ENCODE peak calls at places on chromosomes 3 and 15, in eight cellular contexts. L, Y, X, C, R, P, K and H are unnamed samples.

GRCh38 chr3:168885028-168885427 is 778.5 kb downstream of the MECOM start:
- DNase-seq in R (no peak), X (peak; percentile 17), K (no peak), C (no peak), Y (no peak), P (no peak), L (peak; percentile 94), H (no peak)

GRCh38 chr3:50672656-50673055 is 2.1 kb upstream of the DOCK3 start:
- DNase-seq in K (no peak), R (no peak), P (no peak), X (no peak), L (no peak), C (no peak), Y (no peak), H (no peak)

GRCh38 chr3:149604125-149604851 is 53.5 kb downstream of the WWTR1 start:
- DNase-seq in R (no peak), X (no peak), P (no peak), Y (no peak), C (no peak), L (no peak), K (peak; percentile 79), H (no peak)

GRCh38 chr3:10185804-10186762 is 21.4 kb downstream of the IRAK2 start:
- DNase-seq in K (no peak), L (peak; percentile 74), R (no peak), C (no peak), X (peak; percentile 80), Y (peak; percentile 50), P (no peak), H (no peak)

GRCh38 chr3:189188466-189188865 is 16.7 kb downstream of the TPRG1 start:
- DNase-seq in Y (no peak), K (no peak), R (no peak), L (peak; percentile 71), C (peak; percentile 19), P (peak; percentile 66), X (peak; percentile 92), H (no peak)

GRCh38 chr3:72077473-72078259 is 292.7 kb upstream of the PROK2 start:
- DNase-seq in Y (no peak), R (no peak), P (no peak), K (no peak), L (no peak), C (no peak), X (no peak), H (no peak)

GRCh38 chr3:4290272-4290893 is 12.8 kb upstream of the SETMAR start:
- DNase-seq in K (peak; percentile 58), L (peak; percentile 18), X (peak; percentile 66), P (peak; percentile 45), R (no peak), Y (peak; percentile 42), C (peak; percentile 45), H (peak; percentile 51)

GRCh38 chr3:72246685-72247084 is 461.7 kb upstream of the PROK2 start:
- DNase-seq in C (no peak), X (no peak), Y (no peak), K (no peak), L (no peak), R (no peak), P (no peak), H (no peak)

GRCh38 chr3:138507524-138507923 is 73.1 kb downstream of the ESYT3 start:
- DNase-seq in K (no peak), Y (no peak), X (no peak), P (no peak), C (no peak), L (no peak), R (no peak), H (no peak)

GRCh38 chr3:66236281-66236680 is 15.5 kb downstream of the SLC25A26 start:
- DNase-seq in C (no peak), P (peak; percentile 15), X (peak; percentile 43), Y (no peak), R (no peak), L (no peak), K (peak; percentile 58), H (no peak)

GRCh38 chr15:83673385-83673784 is 19.5 kb downstream of the ADAMTSL3 start:
- DNase-seq in C (no peak), X (no peak), P (no peak), Y (no peak), K (no peak), L (no peak), R (no peak), H (no peak)

GRCh38 chr3:184259878-184260570 is 1.3 kb downstream of the CAMK2N2 start:
- DNase-seq in L (no peak), X (peak; percentile 44), Y (peak; percentile 53), C (peak; percentile 63), K (peak; percentile 82), R (no peak), P (peak; percentile 80), H (peak; percentile 37)

GRCh38 chr3:172461530-172462138 is 13.4 kb upstream of the GHSR start:
- DNase-seq in L (no peak), P (peak; percentile 48), X (peak; percentile 46), C (no peak), R (no peak), K (no peak), Y (peak; percentile 33), H (peak; percentile 18)

GRCh38 chr15:39465843-39466242 is 115.0 kb upstream of the THBS1 start:
- DNase-seq in K (no peak), X (no peak), L (no peak), Y (no peak), P (no peak), C (no peak), R (no peak), H (no peak)

GRCh38 chr3:183341545-183342288 is 86.7 kb downstream of the MCF2L2 start:
- DNase-seq in Y (no peak), X (no peak), K (no peak), P (no peak), R (no peak), C (no peak), L (no peak), H (no peak)

GRCh38 chr15:57111002-57111401 is 192.6 kb downstream of the TCF12 start:
- DNase-seq in C (no peak), Y (no peak), R (no peak), L (no peak), X (no peak), P (no peak), K (no peak), H (no peak)

GRCh38 chr3:193842029-193842782 is 249.2 kb downstream of the OPA1 start:
- DNase-seq in K (peak; percentile 35), Y (no peak), X (no peak), L (no peak), C (no peak), R (no peak), P (no peak), H (no peak)

DNA sequence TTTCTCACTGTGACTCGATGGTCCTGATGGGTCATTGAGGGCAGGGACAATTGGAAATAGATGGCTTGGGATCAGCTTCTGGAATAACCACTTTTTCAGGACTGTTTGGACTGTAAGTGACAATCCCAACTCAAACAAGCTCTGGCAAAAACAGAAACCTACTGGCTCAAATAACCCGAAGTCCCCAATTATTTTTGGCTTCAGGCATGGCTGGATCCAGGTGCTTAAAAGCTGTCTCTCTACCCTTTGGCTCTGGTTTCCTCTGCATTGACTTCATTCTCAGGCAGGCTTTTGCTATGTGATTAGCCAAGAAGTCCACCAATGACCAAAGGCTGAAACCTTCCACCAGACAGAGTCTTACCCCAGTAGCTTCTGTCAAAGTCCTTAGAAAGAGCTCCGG is 92.9 kb upstream of the PRR23E start:
- DNase-seq in K (no peak), C (no peak), Y (no peak), X (no peak), P (no peak), R (no peak), L (no peak), H (no peak)
- H3K27me3 ChIP-seq in K (no peaks in the 10 kb centered on the region), C (no peaks in the 10 kb centered on the region), Y (no peaks in the 10 kb centered on the region), X (no peaks in the 10 kb centered on the region), P (no peaks in the 10 kb centered on the region), R (no peaks in the 10 kb centered on the region), L (no peaks in the 10 kb centered on the region), H (no peaks in the 10 kb centered on the region)

GRCh38 chr15:96093063-96093462 is 237.4 kb upstream of the NR2F2 start:
- DNase-seq in C (no peak), X (no peak), K (no peak), L (peak; percentile 12), P (no peak), R (no peak), Y (no peak), H (no peak)
- H3K27ac ChIP-seq in C (no peak overlapping the region), X (no peak overlapping the region), K (no peak overlapping the region), L (no peak overlapping the region), P (no peak overlapping the region), R (no peak overlapping the region), Y (no peak overlapping the region), H (no peak overlapping the region)

GRCh38 chr3:147380271-147380995 is 25.9 kb downstream of the ZIC4 start:
- DNase-seq in X (no peak), K (no peak), L (no peak), C (no peak), Y (no peak), P (no peak), R (no peak), H (no peak)

GRCh38 chr3:147380996-147381376 is 25.4 kb downstream of the ZIC4 start:
- DNase-seq in X (no peak), C (no peak), L (no peak), K (no peak), P (no peak), Y (no peak), R (no peak), H (no peak)

GRCh38 chr3:147383617-147384016 is 22.7 kb downstream of the ZIC4 start:
- DNase-seq in K (peak; percentile 75), C (no peak), P (no peak), R (no peak), X (no peak), L (no peak), Y (no peak), H (no peak)

GRCh38 chr3:147379651-147380050 is 26.7 kb downstream of the ZIC4 start:
- DNase-seq in K (no peak), P (no peak), X (no peak), L (no peak), Y (no peak), R (no peak), C (no peak), H (no peak)

DNA sequence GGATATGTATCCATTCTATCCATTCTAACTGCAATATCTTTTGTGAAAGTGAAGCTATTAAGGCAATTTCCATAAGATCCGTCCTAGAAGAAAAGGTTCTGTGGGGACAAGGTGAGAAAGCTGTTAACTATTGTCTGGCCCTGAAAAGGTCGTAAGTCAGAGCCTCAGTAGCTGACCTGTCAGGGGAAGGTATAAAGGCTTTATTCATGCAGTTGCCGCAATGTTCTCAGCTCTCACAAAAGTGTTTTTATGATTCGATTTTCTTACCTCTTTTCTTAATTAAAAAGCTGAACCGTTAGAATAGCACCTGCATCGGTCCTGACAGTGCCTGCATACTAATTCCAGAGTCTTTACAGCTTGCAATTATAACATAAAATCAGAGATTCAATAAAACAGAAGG is 24.7 kb downstream of the ZIC4 start:
- DNase-seq in L (no peak), R (no peak), C (no peak), P (no peak), Y (no peak), X (no peak), K (no peak), H (no peak)
- H3K27me3 ChIP-seq in L (peaks cover 79% of the 10 kb centered on the region), R (peaks cover 100% of the 10 kb centered on the region), C (no peaks in the 10 kb centered on the region), P (peaks cover 99% of the 10 kb centered on the region), Y (peaks cover 5% of the 10 kb centered on the region), X (peaks cover 100% of the 10 kb centered on the region), K (peaks cover 100% of the 10 kb centered on the region), H (peaks cover 57% of the 10 kb centered on the region)

DNA sequence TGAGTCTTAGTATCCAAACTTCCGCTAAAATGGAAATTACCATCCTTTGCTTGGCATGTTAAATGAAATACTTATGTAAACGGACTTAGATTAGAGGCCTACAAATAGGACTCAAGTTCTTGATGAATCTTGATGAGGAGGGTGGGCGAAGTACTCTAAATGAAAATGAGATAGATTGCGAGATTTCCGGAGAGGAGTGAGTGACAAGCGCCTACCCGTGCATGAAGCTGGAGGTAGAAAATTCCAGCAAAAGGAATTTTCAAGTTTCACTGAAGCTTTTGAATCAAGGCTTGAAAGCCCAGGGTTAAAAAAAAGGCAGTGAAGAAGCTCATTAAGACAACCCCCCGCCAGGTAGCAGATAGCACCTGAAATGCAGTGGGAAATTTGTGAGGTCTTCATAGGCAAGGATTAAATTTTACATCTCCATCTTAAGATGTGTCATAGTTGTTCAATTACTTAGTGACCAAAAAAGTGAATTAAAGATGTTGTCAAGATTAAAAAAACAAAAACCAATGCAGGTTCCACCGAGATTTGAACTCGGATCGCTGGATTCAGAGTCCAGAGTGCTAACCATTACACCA is 655 bp upstream of the RAB11A start:
- DNase-seq in P (no peak), X (no peak), L (no peak), C (no peak), K (no peak), Y (no peak), R (no peak), H (no peak)
- H3K27ac ChIP-seq in P (peak overlapping the region; percentile 96), X (peak overlapping the region; percentile 92), L (peak overlapping the region; percentile 92), C (peak overlapping the region; percentile 89), K (no peak overlapping the region), Y (peak overlapping the region; percentile 89), R (peak overlapping the region; percentile 99), H (peak overlapping the region; percentile 95)